ENCODE peak calls at places on chromosomes 6 and 20, in seven cellular contexts. H is astrocyte; V is stimulated activated CD4-positive, alpha-beta T cell treated with anti-CD3 and anti-CD28 coated beads, Interleukin-2, amount 100 ng/mL, for 24 hours; P is HFFc6; W is heart right ventricle; C is kidney glomerular epithelial cell; T is H54. R is an unnamed sample.

GRCh38 chr6:170296423-170296745 is 5.5 kb upstream of the DLL1 start:
- DNase-seq in H (no peak), V (no peak), P (no peak), W (peak), C (no peak), T (no peak), R (no peak)

GRCh38 chr6:154197176-154197850 is 158.3 kb downstream of the OPRM1 start:
- DNase-seq in H (peak), V (no peak), P (no peak), W (no peak), C (peak), T (no peak), R (no peak)

GRCh38 chr6:75530696-75531095 is 37.1 kb upstream of the FILIP1 start:
- DNase-seq in H (peak), V (no peak), P (no peak), W (no peak), C (no peak), T (no peak), R (no peak)

GRCh38 chr20:58622671-58623578 is 28.2 kb upstream of the STX16 start:
- DNase-seq in H (peak), V (no peak), P (no peak), W (no peak), C (no peak), T (no peak), R (no peak)

GRCh38 chr6:151070666-151071065 is 169.1 kb upstream of the AKAP12 start:
- DNase-seq in H (peak), V (no peak), P (no peak), W (no peak), C (peak), T (no peak), R (no peak)

GRCh38 chr6:34914358-34914757 is 25.3 kb downstream of the ANKS1A start:
- DNase-seq in H (no peak), V (no peak), P (no peak), W (no peak), C (no peak), T (no peak), R (no peak)

GRCh38 chr20:54624701-54625472 is 149.5 kb downstream of the DOK5 start:
- DNase-seq in H (peak), V (no peak), P (no peak), W (no peak), C (no peak), T (no peak), R (no peak)

GRCh38 chr20:1415667-1416468 is 23.0 kb upstream of the FKBP1A start:
- DNase-seq in H (peak), V (no peak), P (peak), W (no peak), C (peak), T (peak), R (peak)

GRCh38 chr20:5949943-5950270 is 426 bp downstream of the TRMT6 start:
- DNase-seq in H (no peak), V (no peak), P (no peak), W (no peak), C (no peak), T (peak), R (no peak)

GRCh38 chr6:37171970-37172812 is 2.2 kb downstream of the PIM1 start:
- DNase-seq in H (peak), V (peak), P (peak), W (peak), C (peak), T (peak), R (peak)

GRCh38 chr6:41027799-41028617 is 11.0 kb downstream of the UNC5CL start:
- DNase-seq in H (peak), V (peak), P (peak), W (peak), C (peak), T (peak), R (no peak)

GRCh38 chr20:41617059-41617921 is 887 bp downstream of the CHD6 start:
- DNase-seq in H (peak), V (peak), P (peak), W (peak), C (peak), T (peak), R (peak)

GRCh38 chr20:58231678-58232077 is 3.2 kb upstream of the ANKRD60 start:
- DNase-seq in H (no peak), V (no peak), P (no peak), W (no peak), C (no peak), T (no peak), R (no peak)